ENCODE peak calls at places on chromosomes 16 and 17, in seven cellular contexts. One of them, this sample, is unnamed.

GRCh38 chr17:27240802-27241155 is 53.1 kb upstream of the WSB1 start:
- DNase-seq in left ventricle myocardium inferior: no peak
- DNase-seq in NCI-H446: no peak
- DNase-seq in A549: no peak
- DNase-seq in SK-N-SH: no peak
- DNase-seq in epithelial cell of prostate: no peak
- DNase-seq in mammary epithelial cell: no peak
- DNase-seq in this sample: no peak

GRCh38 chr17:67520282-67520906 is 143.3 kb downstream of the PITPNC1 start:
- DNase-seq in epithelial cell of prostate: no peak
- DNase-seq in A549: no peak
- DNase-seq in SK-N-SH: no peak
- DNase-seq in mammary epithelial cell: no peak
- DNase-seq in left ventricle myocardium inferior: no peak
- DNase-seq in NCI-H446: no peak
- DNase-seq in this sample: no peak

GRCh38 chr16:55552621-55553020 is 13.9 kb upstream of the CAPNS2 start:
- DNase-seq in SK-N-SH: no peak
- DNase-seq in mammary epithelial cell: peak
- DNase-seq in NCI-H446: no peak
- DNase-seq in left ventricle myocardium inferior: no peak
- DNase-seq in epithelial cell of prostate: peak
- DNase-seq in A549: peak
- DNase-seq in this sample: no peak

GRCh38 chr16:73268311-73268997 is 220.5 kb upstream of the ZFHX3 start:
- DNase-seq in left ventricle myocardium inferior: no peak
- DNase-seq in SK-N-SH: peak
- DNase-seq in mammary epithelial cell: no peak
- DNase-seq in NCI-H446: peak
- DNase-seq in A549: peak
- DNase-seq in epithelial cell of prostate: peak
- DNase-seq in this sample: peak

GRCh38 chr17:41932821-41933389 is 2.5 kb downstream of the ODAD4 start:
- DNase-seq in epithelial cell of prostate: no peak
- DNase-seq in SK-N-SH: no peak
- DNase-seq in mammary epithelial cell: no peak
- DNase-seq in A549: no peak
- DNase-seq in left ventricle myocardium inferior: no peak
- DNase-seq in NCI-H446: no peak
- DNase-seq in this sample: no peak

GRCh38 chr16:50680907-50681885 is at the start of gene SNX20:
- DNase-seq in mammary epithelial cell: no peak
- DNase-seq in NCI-H446: no peak
- DNase-seq in epithelial cell of prostate: no peak
- DNase-seq in SK-N-SH: no peak
- DNase-seq in left ventricle myocardium inferior: peak
- DNase-seq in A549: no peak
- DNase-seq in this sample: peak

GRCh38 chr16:88543230-88543813 is 26.9 kb upstream of the ZC3H18 start:
- DNase-seq in mammary epithelial cell: no peak
- DNase-seq in epithelial cell of prostate: no peak
- DNase-seq in left ventricle myocardium inferior: no peak
- DNase-seq in SK-N-SH: no peak
- DNase-seq in A549: no peak
- DNase-seq in NCI-H446: no peak
- DNase-seq in this sample: no peak

GRCh38 chr17:2723997-2724782 is 12.6 kb upstream of the CLUH start:
- DNase-seq in mammary epithelial cell: no peak
- DNase-seq in left ventricle myocardium inferior: peak
- DNase-seq in epithelial cell of prostate: no peak
- DNase-seq in A549: no peak
- DNase-seq in NCI-H446: no peak
- DNase-seq in SK-N-SH: peak
- DNase-seq in this sample: no peak

GRCh38 chr16:27223226-27223610 is 19.9 kb downstream of the KDM8 start:
- DNase-seq in mammary epithelial cell: no peak
- DNase-seq in left ventricle myocardium inferior: no peak
- DNase-seq in SK-N-SH: no peak
- DNase-seq in epithelial cell of prostate: no peak
- DNase-seq in A549: no peak
- DNase-seq in NCI-H446: no peak
- DNase-seq in this sample: no peak

GRCh38 chr16:54654429-54654828 is 276.2 kb upstream of the IRX5 start:
- DNase-seq in epithelial cell of prostate: no peak
- DNase-seq in NCI-H446: no peak
- DNase-seq in left ventricle myocardium inferior: no peak
- DNase-seq in A549: no peak
- DNase-seq in SK-N-SH: no peak
- DNase-seq in mammary epithelial cell: no peak
- DNase-seq in this sample: peak

GRCh38 chr16:61413026-61413425 is 623.2 kb downstream of the CDH8 start:
- DNase-seq in SK-N-SH: no peak
- DNase-seq in epithelial cell of prostate: no peak
- DNase-seq in left ventricle myocardium inferior: no peak
- DNase-seq in A549: no peak
- DNase-seq in mammary epithelial cell: no peak
- DNase-seq in NCI-H446: no peak
- DNase-seq in this sample: no peak

GRCh38 chr17:81508639-81509047 is 4.0 kb downstream of the ACTG1 start:
- DNase-seq in left ventricle myocardium inferior: no peak
- DNase-seq in mammary epithelial cell: peak
- DNase-seq in SK-N-SH: no peak
- DNase-seq in NCI-H446: no peak
- DNase-seq in A549: peak
- DNase-seq in epithelial cell of prostate: no peak
- DNase-seq in this sample: no peak

GRCh38 chr17:149231-149630 is 11.9 kb downstream of the SCGB1C2 start:
- DNase-seq in mammary epithelial cell: no peak
- DNase-seq in NCI-H446: no peak
- DNase-seq in SK-N-SH: no peak
- DNase-seq in A549: no peak
- DNase-seq in epithelial cell of prostate: no peak
- DNase-seq in left ventricle myocardium inferior: no peak
- DNase-seq in this sample: no peak

GRCh38 chr17:40157972-40158371 is 17.6 kb downstream of the CASC3 start:
- DNase-seq in A549: no peak
- DNase-seq in SK-N-SH: no peak
- DNase-seq in mammary epithelial cell: no peak
- DNase-seq in left ventricle myocardium inferior: no peak
- DNase-seq in NCI-H446: no peak
- DNase-seq in epithelial cell of prostate: no peak
- DNase-seq in this sample: no peak

GRCh38 chr16:67166883-67167168 is 2.3 kb downstream of the HSF4 start:
- DNase-seq in epithelial cell of prostate: no peak
- DNase-seq in left ventricle myocardium inferior: no peak
- DNase-seq in mammary epithelial cell: no peak
- DNase-seq in NCI-H446: no peak
- DNase-seq in A549: no peak
- DNase-seq in SK-N-SH: no peak
- DNase-seq in this sample: no peak

GRCh38 chr17:42514867-42515266 is 21.2 kb upstream of the NAGLU start:
- DNase-seq in A549: no peak
- DNase-seq in epithelial cell of prostate: no peak
- DNase-seq in mammary epithelial cell: no peak
- DNase-seq in NCI-H446: no peak
- DNase-seq in left ventricle myocardium inferior: no peak
- DNase-seq in SK-N-SH: no peak
- DNase-seq in this sample: no peak

GRCh38 chr16:29837833-29838232 is 17.6 kb downstream of the MVP start:
- DNase-seq in left ventricle myocardium inferior: no peak
- DNase-seq in A549: no peak
- DNase-seq in epithelial cell of prostate: no peak
- DNase-seq in SK-N-SH: no peak
- DNase-seq in NCI-H446: no peak
- DNase-seq in mammary epithelial cell: no peak
- DNase-seq in this sample: no peak

GRCh38 chr16:85661131-85662035 is 27.4 kb downstream of the GINS2 start:
- DNase-seq in mammary epithelial cell: no peak
- DNase-seq in A549: no peak
- DNase-seq in epithelial cell of prostate: no peak
- DNase-seq in SK-N-SH: no peak
- DNase-seq in NCI-H446: no peak
- DNase-seq in left ventricle myocardium inferior: no peak
- DNase-seq in this sample: no peak

GRCh38 chr17:17088104-17088485 is 45.8 kb downstream of the MPRIP start:
- DNase-seq in left ventricle myocardium inferior: no peak
- DNase-seq in epithelial cell of prostate: no peak
- DNase-seq in mammary epithelial cell: no peak
- DNase-seq in NCI-H446: no peak
- DNase-seq in SK-N-SH: no peak
- DNase-seq in A549: no peak
- DNase-seq in this sample: no peak

GRCh38 chr17:7440823-7441174 is 1.5 kb downstream of the FGF11 start:
- DNase-seq in NCI-H446: peak
- DNase-seq in epithelial cell of prostate: no peak
- DNase-seq in left ventricle myocardium inferior: peak
- DNase-seq in mammary epithelial cell: peak
- DNase-seq in A549: no peak
- DNase-seq in SK-N-SH: peak
- DNase-seq in this sample: peak

GRCh38 chr16:60107920-60108319 is 1373.8 kb upstream of the GOT2 start:
- DNase-seq in A549: no peak
- DNase-seq in epithelial cell of prostate: no peak
- DNase-seq in mammary epithelial cell: no peak
- DNase-seq in NCI-H446: no peak
- DNase-seq in left ventricle myocardium inferior: no peak
- DNase-seq in SK-N-SH: no peak
- DNase-seq in this sample: no peak

GRCh38 chr17:40309031-40309937 is at the start of gene RARA:
- DNase-seq in left ventricle myocardium inferior: peak
- DNase-seq in NCI-H446: peak
- DNase-seq in epithelial cell of prostate: no peak
- DNase-seq in A549: peak
- DNase-seq in SK-N-SH: peak
- DNase-seq in mammary epithelial cell: no peak
- DNase-seq in this sample: peak

GRCh38 chr17:36509272-36509985 is 22.9 kb downstream of the ZNHIT3 start:
- DNase-seq in left ventricle myocardium inferior: no peak
- DNase-seq in epithelial cell of prostate: no peak
- DNase-seq in NCI-H446: no peak
- DNase-seq in A549: no peak
- DNase-seq in mammary epithelial cell: no peak
- DNase-seq in SK-N-SH: no peak
- DNase-seq in this sample: no peak

GRCh38 chr16:86110726-86111125 is 211.8 kb downstream of the IRF8 start:
- DNase-seq in left ventricle myocardium inferior: no peak
- DNase-seq in SK-N-SH: no peak
- DNase-seq in epithelial cell of prostate: no peak
- DNase-seq in mammary epithelial cell: no peak
- DNase-seq in A549: no peak
- DNase-seq in NCI-H446: no peak
- DNase-seq in this sample: no peak

GRCh38 chr16:30567991-30568638 is 3.4 kb downstream of the ZNF688 start:
- DNase-seq in left ventricle myocardium inferior: no peak
- DNase-seq in A549: peak
- DNase-seq in NCI-H446: no peak
- DNase-seq in mammary epithelial cell: peak
- DNase-seq in SK-N-SH: no peak
- DNase-seq in epithelial cell of prostate: peak
- DNase-seq in this sample: no peak

GRCh38 chr17:73192219-73192893 is 499 bp upstream of the COG1 start:
- DNase-seq in left ventricle myocardium inferior: peak
- DNase-seq in SK-N-SH: peak
- DNase-seq in epithelial cell of prostate: no peak
- DNase-seq in mammary epithelial cell: peak
- DNase-seq in A549: peak
- DNase-seq in NCI-H446: peak
- DNase-seq in this sample: peak